ENCODE peak calls at places on chromosomes 16 and 17, in six cellular contexts. One of them, this sample, is unnamed.

GRCh38 chr16:5490499-5490898 is 392.9 kb upstream of the EEF2KMT start:
- DNase-seq in HepG2: peak
- DNase-seq in K562: peak
- DNase-seq in endothelial cell of umbilical vein: no peak
- DNase-seq in A549: peak
- DNase-seq in GM12878: no peak
- DNase-seq in this sample: peak

GRCh38 chr17:76562734-76563148 is 22.9 kb downstream of the PRCD start:
- DNase-seq in HepG2: no peak
- DNase-seq in K562: peak
- DNase-seq in GM12878: no peak
- DNase-seq in A549: no peak
- DNase-seq in endothelial cell of umbilical vein: peak
- DNase-seq in this sample: peak

GRCh38 chr16:22903716-22904115 is 89.8 kb downstream of the HS3ST2 start:
- DNase-seq in endothelial cell of umbilical vein: no peak
- DNase-seq in K562: no peak
- DNase-seq in HepG2: no peak
- DNase-seq in A549: no peak
- DNase-seq in GM12878: no peak
- DNase-seq in this sample: no peak

GRCh38 chr17:28033972-28034714 is 8.3 kb upstream of the NLK start:
- DNase-seq in A549: no peak
- DNase-seq in GM12878: no peak
- DNase-seq in K562: peak
- DNase-seq in HepG2: no peak
- DNase-seq in endothelial cell of umbilical vein: peak
- DNase-seq in this sample: no peak

GRCh38 chr16:82979406-82980111 is 352.8 kb downstream of the CDH13 start:
- DNase-seq in endothelial cell of umbilical vein: peak
- DNase-seq in A549: no peak
- DNase-seq in K562: no peak
- DNase-seq in HepG2: no peak
- DNase-seq in GM12878: no peak
- DNase-seq in this sample: no peak

GRCh38 chr16:11201498-11202259 is 54.3 kb downstream of the SOCS1 start:
- DNase-seq in GM12878: no peak
- DNase-seq in K562: peak
- DNase-seq in HepG2: peak
- DNase-seq in A549: peak
- DNase-seq in endothelial cell of umbilical vein: peak
- DNase-seq in this sample: peak

GRCh38 chr17:55674107-55674506 is 48.6 kb downstream of the TMEM100 start:
- DNase-seq in K562: no peak
- DNase-seq in HepG2: no peak
- DNase-seq in endothelial cell of umbilical vein: no peak
- DNase-seq in GM12878: no peak
- DNase-seq in A549: no peak
- DNase-seq in this sample: peak

GRCh38 chr17:28433696-28434095 is 27.7 kb upstream of the SLC46A1 start:
- DNase-seq in GM12878: no peak
- DNase-seq in A549: no peak
- DNase-seq in HepG2: no peak
- DNase-seq in endothelial cell of umbilical vein: no peak
- DNase-seq in K562: no peak
- DNase-seq in this sample: no peak

GRCh38 chr16:54115558-54115957 is 171.0 kb downstream of the IRX3 start:
- DNase-seq in A549: no peak
- DNase-seq in HepG2: no peak
- DNase-seq in GM12878: no peak
- DNase-seq in endothelial cell of umbilical vein: no peak
- DNase-seq in K562: no peak
- DNase-seq in this sample: no peak

GRCh38 chr16:72848759-72849664 is 198.9 kb downstream of the ZFHX3 start:
- DNase-seq in HepG2: no peak
- DNase-seq in K562: peak
- DNase-seq in A549: peak
- DNase-seq in endothelial cell of umbilical vein: peak
- DNase-seq in GM12878: no peak
- DNase-seq in this sample: no peak

GRCh38 chr17:46150216-46150963 is 42.8 kb downstream of the KANSL1 start:
- DNase-seq in HepG2: no peak
- DNase-seq in endothelial cell of umbilical vein: peak
- DNase-seq in A549: no peak
- DNase-seq in GM12878: no peak
- DNase-seq in K562: peak
- DNase-seq in this sample: no peak

GRCh38 chr17:1803280-1803679 is 26.4 kb downstream of the SMYD4 start:
- DNase-seq in A549: no peak
- DNase-seq in K562: no peak
- DNase-seq in endothelial cell of umbilical vein: no peak
- DNase-seq in GM12878: no peak
- DNase-seq in HepG2: no peak
- DNase-seq in this sample: no peak

GRCh38 chr17:41546819-41547218 is 18.7 kb upstream of the KRT19 start:
- DNase-seq in A549: no peak
- DNase-seq in HepG2: no peak
- DNase-seq in K562: no peak
- DNase-seq in GM12878: no peak
- DNase-seq in endothelial cell of umbilical vein: no peak
- DNase-seq in this sample: no peak

GRCh38 chr17:6361733-6362132 is 73.2 kb downstream of the AIPL1 start:
- DNase-seq in endothelial cell of umbilical vein: peak
- DNase-seq in GM12878: no peak
- DNase-seq in A549: peak
- DNase-seq in K562: peak
- DNase-seq in HepG2: no peak
- DNase-seq in this sample: no peak

DNA sequence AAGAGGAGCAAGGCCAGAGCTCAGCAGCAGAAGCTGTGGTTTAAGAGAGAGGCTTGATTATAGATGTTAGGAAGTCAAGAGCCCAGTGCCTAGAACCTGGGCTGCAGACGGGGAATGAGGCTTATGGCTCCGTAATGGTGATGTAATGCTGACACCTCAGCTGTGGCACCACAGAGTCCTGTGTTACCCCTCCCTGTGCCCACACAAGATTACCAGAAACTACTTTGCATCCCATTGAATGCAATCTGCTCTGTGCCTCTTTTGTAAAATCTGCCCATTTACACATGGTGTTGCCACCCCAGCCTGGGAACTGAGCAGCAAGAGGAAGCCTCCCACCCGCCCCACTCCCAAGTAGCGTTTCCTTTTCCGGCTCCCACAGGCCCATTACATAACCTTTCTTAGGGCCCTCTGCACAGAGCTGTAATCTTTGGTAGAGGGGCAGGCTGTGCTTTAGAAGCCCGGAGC is 57.0 kb downstream of the PITPNC1 start:
- DNase-seq in K562: no peak
- DNase-seq in HepG2: no peak
- DNase-seq in endothelial cell of umbilical vein: no peak
- DNase-seq in GM12878: no peak
- DNase-seq in A549: no peak
- DNase-seq in this sample: peak
- TF ChIP-seq MYC in K562: no peak
- TF ChIP-seq MYC in HepG2: no peak
- TF ChIP-seq MYC in endothelial cell of umbilical vein: no peak
- TF ChIP-seq MYC in GM12878: no peak
- TF ChIP-seq MYC in A549: no peak
- TF ChIP-seq MYC in this sample: no peak

DNA sequence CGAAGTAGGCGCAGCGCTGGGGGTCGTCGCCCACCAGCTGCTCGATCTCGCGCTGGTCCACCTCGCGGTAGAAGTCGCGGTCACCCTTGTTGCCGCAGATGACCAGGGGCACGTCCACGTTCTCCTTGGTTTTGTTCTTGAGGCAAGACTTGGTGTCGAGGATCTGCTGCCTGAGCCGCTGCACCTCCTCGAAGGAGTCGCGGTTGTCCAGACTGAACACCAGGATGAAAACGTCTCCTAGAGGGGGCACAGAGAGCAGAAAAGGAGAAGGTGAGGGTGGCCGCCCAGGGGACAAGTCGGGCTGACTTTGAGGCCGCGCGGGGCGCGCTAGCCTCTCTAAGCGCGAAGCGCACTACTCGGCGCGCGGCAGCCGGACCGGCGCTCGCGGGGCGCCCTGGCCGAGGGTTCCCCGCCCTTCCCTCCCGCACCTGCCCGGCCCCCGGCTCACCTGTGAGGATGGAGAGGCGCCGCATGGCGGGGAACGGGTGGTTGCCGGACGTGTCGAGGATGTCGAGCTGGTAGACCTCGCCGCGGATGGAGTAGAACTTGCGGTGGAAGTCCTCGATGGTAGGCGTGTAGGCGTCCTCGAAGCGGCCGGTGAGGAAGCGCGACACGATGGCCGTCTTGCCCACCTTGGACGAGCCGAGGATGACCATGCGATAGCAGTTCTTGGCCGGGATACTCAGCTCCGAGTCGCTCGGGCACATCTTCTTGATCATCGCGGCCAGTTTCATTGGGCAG is 577 bp downstream of the RASD1 start:
- DNase-seq in GM12878: no peak
- DNase-seq in A549: no peak
- DNase-seq in endothelial cell of umbilical vein: peak
- DNase-seq in HepG2: no peak
- DNase-seq in K562: no peak
- DNase-seq in this sample: no peak
- TF ChIP-seq MAX in GM12878: no peak
- TF ChIP-seq MAX in A549: no peak
- TF ChIP-seq MAX in endothelial cell of umbilical vein: no peak
- TF ChIP-seq MAX in HepG2: no peak
- TF ChIP-seq MAX in K562: no peak
- TF ChIP-seq MAX in this sample: no peak

DNA sequence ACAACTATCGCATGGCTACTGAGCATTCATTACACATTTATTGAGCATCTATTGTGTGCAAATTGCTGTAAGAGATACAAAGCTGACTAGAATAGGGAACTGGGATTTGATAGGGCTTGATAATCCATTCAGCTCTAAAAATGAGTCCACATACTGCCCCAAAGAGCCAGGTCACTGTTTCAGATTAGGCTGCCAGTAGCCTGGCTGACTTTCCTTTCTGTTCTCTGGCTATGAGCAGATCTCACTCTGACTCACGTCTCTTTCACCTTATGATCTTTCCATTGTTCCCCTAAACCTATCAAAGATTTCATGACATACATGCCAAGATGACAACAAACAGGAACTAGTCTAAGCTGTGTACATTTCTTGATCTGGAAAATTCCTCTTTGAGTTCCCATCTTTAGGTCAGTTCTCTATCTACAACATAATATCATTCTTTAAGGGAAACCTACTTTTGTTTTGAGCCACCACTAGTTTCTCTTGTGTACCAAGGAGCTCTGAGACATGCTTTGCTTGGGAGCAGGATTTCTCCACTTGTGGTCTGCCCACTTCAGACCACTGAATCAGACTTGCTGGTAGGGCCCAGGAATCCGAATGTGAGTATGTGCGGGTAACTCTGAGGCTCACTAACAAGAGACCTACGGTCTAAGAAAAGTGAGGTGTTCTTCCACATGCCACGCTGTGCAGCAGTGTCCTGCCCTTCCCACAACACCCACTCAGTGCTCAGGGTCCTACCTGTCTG is 40.9 kb upstream of the ICAM2 start:
- DNase-seq in HepG2: no peak
- DNase-seq in endothelial cell of umbilical vein: peak
- DNase-seq in K562: no peak
- DNase-seq in GM12878: peak
- DNase-seq in A549: no peak
- DNase-seq in this sample: no peak
- TF ChIP-seq MYC in HepG2: no peak
- TF ChIP-seq MYC in endothelial cell of umbilical vein: no peak
- TF ChIP-seq MYC in K562: no peak
- TF ChIP-seq MYC in GM12878: no peak
- TF ChIP-seq MYC in A549: no peak
- TF ChIP-seq MYC in this sample: no peak

DNA sequence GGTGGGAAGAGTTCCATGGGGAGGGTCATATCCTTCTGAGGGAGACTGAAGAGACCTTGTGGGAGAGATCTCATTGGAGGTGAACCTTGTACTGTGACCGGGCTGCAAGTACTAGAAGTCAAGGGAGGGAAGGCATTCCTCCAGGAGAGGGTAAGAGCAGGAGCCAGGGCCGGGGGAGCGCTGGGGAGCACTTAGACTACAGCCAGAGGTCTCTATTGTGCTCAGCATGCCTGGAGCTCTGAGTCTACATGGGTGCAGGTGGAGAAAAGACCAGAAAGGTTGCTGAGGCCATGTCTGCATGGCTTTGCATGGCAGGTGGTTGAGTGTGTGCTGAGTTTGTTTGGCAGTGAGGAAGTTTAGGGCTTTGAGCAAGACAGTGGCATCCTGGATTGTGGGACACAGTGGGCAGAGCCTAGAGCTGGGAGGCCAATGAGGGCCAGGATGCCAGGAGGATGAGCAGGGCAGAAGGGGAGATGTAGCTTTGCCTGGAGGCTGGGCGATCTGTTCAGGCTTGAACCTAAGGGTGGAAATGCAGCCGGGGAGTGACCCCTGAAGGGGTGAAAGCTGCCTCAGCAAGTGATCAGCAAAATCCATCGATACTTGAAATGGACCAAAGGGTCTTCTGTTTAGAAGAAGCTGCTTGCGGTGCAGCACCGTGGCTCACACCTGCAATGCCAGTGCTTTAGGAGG is 317.4 kb upstream of the TNRC6C start:
- DNase-seq in K562: no peak
- DNase-seq in GM12878: no peak
- DNase-seq in endothelial cell of umbilical vein: no peak
- DNase-seq in A549: no peak
- DNase-seq in HepG2: no peak
- DNase-seq in this sample: no peak
- TF ChIP-seq MAX in K562: no peak
- TF ChIP-seq MAX in GM12878: no peak
- TF ChIP-seq MAX in endothelial cell of umbilical vein: no peak
- TF ChIP-seq MAX in A549: no peak
- TF ChIP-seq MAX in HepG2: no peak
- TF ChIP-seq MAX in this sample: no peak

GRCh38 chr17:36647598-36647997 is 46.2 kb downstream of the MRM1 start:
- DNase-seq in endothelial cell of umbilical vein: no peak
- DNase-seq in HepG2: no peak
- DNase-seq in K562: peak
- DNase-seq in A549: no peak
- DNase-seq in GM12878: no peak
- DNase-seq in this sample: peak
- TF ChIP-seq MYC in endothelial cell of umbilical vein: no peak
- TF ChIP-seq MYC in HepG2: no peak
- TF ChIP-seq MYC in K562: no peak
- TF ChIP-seq MYC in A549: no peak
- TF ChIP-seq MYC in GM12878: no peak
- TF ChIP-seq MYC in this sample: no peak

DNA sequence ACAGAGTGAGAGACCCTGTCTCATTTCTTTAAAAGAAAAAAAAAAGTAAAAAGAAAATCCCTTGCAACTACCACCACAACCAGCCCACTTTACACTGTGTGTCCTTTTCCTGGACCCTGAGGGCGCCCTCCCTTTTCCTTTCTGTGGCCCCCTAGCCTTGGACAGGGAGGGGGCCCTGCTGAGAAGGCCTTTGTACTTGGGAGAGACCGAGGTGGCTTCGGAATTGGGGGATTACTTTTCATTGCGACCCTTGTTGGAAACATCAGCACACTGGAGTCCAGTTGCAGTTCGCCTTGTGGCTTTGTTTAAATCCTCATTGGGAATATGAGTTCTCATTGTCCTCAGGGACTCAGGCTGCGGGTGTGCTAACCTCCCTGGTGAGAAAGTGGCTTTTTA is 9.4 kb upstream of the DNASE1 start:
- DNase-seq in HepG2: no peak
- DNase-seq in K562: no peak
- DNase-seq in GM12878: no peak
- DNase-seq in endothelial cell of umbilical vein: no peak
- DNase-seq in A549: no peak
- DNase-seq in this sample: no peak
- TF ChIP-seq MAX in HepG2: no peak
- TF ChIP-seq MAX in K562: no peak
- TF ChIP-seq MAX in GM12878: no peak
- TF ChIP-seq MAX in endothelial cell of umbilical vein: no peak
- TF ChIP-seq MAX in A549: no peak
- TF ChIP-seq MAX in this sample: no peak

GRCh38 chr17:48254896-48255295 is 147.3 kb downstream of the SNX11 start:
- DNase-seq in A549: no peak
- DNase-seq in endothelial cell of umbilical vein: no peak
- DNase-seq in GM12878: no peak
- DNase-seq in K562: peak
- DNase-seq in HepG2: no peak
- DNase-seq in this sample: no peak
- TF ChIP-seq MYC in A549: no peak
- TF ChIP-seq MYC in endothelial cell of umbilical vein: no peak
- TF ChIP-seq MYC in GM12878: no peak
- TF ChIP-seq MYC in K562: no peak
- TF ChIP-seq MYC in HepG2: no peak
- TF ChIP-seq MYC in this sample: no peak

This sample was measured in NB4.